ENCODE peak calls at places on chromosomes 12 and 14, in four cellular contexts. R is NCI-H345, V is posterior cingulate gyrus, N is A172. L is an unnamed sample.

GRCh38 chr14:103140316-103141109 is 17.3 kb downstream of the TNFAIP2 start:
- DNase-seq in R (peak; percentile 93), V (no peak), N (no peak), L (peak; percentile 87)

GRCh38 chr12:16385779-16386646 is 38.6 kb downstream of the MGST1 start:
- DNase-seq in R (peak; percentile 68), V (peak; percentile 12), N (peak; percentile 41), L (no peak)

GRCh38 chr12:4212845-4213244 is 60.7 kb upstream of the CCND2 start:
- DNase-seq in R (no peak), V (no peak), N (no peak), L (no peak)

GRCh38 chr14:85483037-85483436 is 46.9 kb upstream of the FLRT2 start:
- DNase-seq in R (no peak), V (no peak), N (no peak), L (no peak)

GRCh38 chr14:27528328-27528727 is 930.5 kb upstream of the NOVA1 start:
- DNase-seq in R (peak; percentile 41), V (no peak), N (peak; percentile 29), L (no peak)

GRCh38 chr12:21169878-21170472 is 39.0 kb downstream of the SLCO1B1 start:
- DNase-seq in R (peak; percentile 40), V (no peak), N (peak; percentile 36), L (no peak)

GRCh38 chr12:115885040-115885439 is 392.5 kb downstream of the MED13L start:
- DNase-seq in R (peak; percentile 36), V (no peak), N (no peak), L (peak; percentile 89)

GRCh38 chr12:124565071-124565491 is 2.3 kb downstream of the NCOR2 start:
- DNase-seq in R (peak; percentile 25), V (peak; percentile 82), N (no peak), L (no peak)

GRCh38 chr12:40988335-40988734 is 199.8 kb upstream of the PDZRN4 start:
- DNase-seq in R (no peak), V (no peak), N (no peak), L (no peak)

GRCh38 chr14:97013878-97014277 is 216.7 kb downstream of the VRK1 start:
- DNase-seq in R (no peak), V (no peak), N (no peak), L (no peak)

GRCh38 chr12:2745655-2746054 is 49.1 kb upstream of the FKBP4 start:
- DNase-seq in R (no peak), V (no peak), N (no peak), L (no peak)

GRCh38 chr12:104651812-104652211 is 195.1 kb downstream of the CHST11 start:
- DNase-seq in R (no peak), V (no peak), N (no peak), L (no peak)

GRCh38 chr12:109931143-109931542 is 31.1 kb downstream of the TCHP start:
- DNase-seq in R (no peak), V (no peak), N (no peak), L (no peak)

GRCh38 chr12:40439771-40440492 is 215.1 kb downstream of the LRRK2 start:
- DNase-seq in R (no peak), V (no peak), N (peak; percentile 61), L (no peak)